ENCODE peak calls at places on chromosomes 4 and X, in five cellular contexts. E is astrocyte of the spinal cord, C is naive B cell, P is GM12891, H is GM20000. S is an unnamed sample.

GRCh38 chr4:114659386-114660008 is 60.9 kb downstream of the UGT8 start:
- DNase-seq in E (peak; percentile 72), C (peak; percentile 48), P (peak; percentile 10), H (peak; percentile 63), S (peak; percentile 64)

GRCh38 chr4:77921701-77922100 is 59.1 kb downstream of the MRPL1 start:
- DNase-seq in E (peak; percentile 89), C (no peak), P (no peak), H (no peak), S (peak; percentile 96)

GRCh38 chr4:109559625-109559982 is 442 bp upstream of the MCUB start:
- DNase-seq in E (no peak), C (no peak), P (peak; percentile 36), H (peak; percentile 54), S (no peak)

GRCh38 chr4:185683222-185683621 is 128.8 kb downstream of the SORBS2 start:
- DNase-seq in E (no peak), C (no peak), P (no peak), H (no peak), S (no peak)

GRCh38 chrX:70769659-70770232 is 138.8 kb downstream of the TEX11 start:
- DNase-seq in E (peak; percentile 19), C (peak; percentile 1), P (no peak), H (no peak), S (peak; percentile 5)

GRCh38 chr4:7708981-7709380 is 230.7 kb downstream of the AFAP1 start:
- DNase-seq in E (peak; percentile 62), C (no peak), P (no peak), H (no peak), S (no peak)

GRCh38 chr4:69748176-69748575 is 12.2 kb downstream of the SULT1B1 start:
- DNase-seq in E (no peak), C (no peak), P (no peak), H (no peak), S (no peak)

GRCh38 chr4:40475609-40476008 is 140.5 kb downstream of the CHRNA9 start:
- DNase-seq in E (no peak), C (no peak), P (no peak), H (no peak), S (no peak)

GRCh38 chr4:14783011-14783877 is 219.0 kb upstream of the CPEB2 start:
- DNase-seq in E (peak; percentile 90), C (no peak), P (no peak), H (peak; percentile 24), S (peak; percentile 40)

GRCh38 chr4:98421106-98421505 is 159.9 kb downstream of the RAP1GDS1 start:
- DNase-seq in E (peak; percentile 78), C (no peak), P (no peak), H (no peak), S (peak; percentile 77)